ENCODE peak calls at places on chromosomes 16 and 17, in nine cellular contexts. E is body of pancreas, S is IMR-90, P is choroid plexus epithelial cell, D is dorsolateral prefrontal cortex, U is RWPE1, Q is transverse colon, B is cardiac muscle cell, K is right atrium auricular region. N is an unnamed sample.
A peak's percentile ranks its signal among the peaks of the same experiment; 100 is the strongest.

GRCh38 chr17:76973040-76973439 is 104.8 kb downstream of the MGAT5B start:
- DNase-seq in S (no peak), Q (no peak), K (no peak), U (no peak), E (no peak), P (no peak), B (no peak), D (no peak), N (no peak)

GRCh38 chr17:73710095-73710592 is 65.9 kb upstream of the SDK2 start:
- DNase-seq in E (peak; percentile 65), P (peak; percentile 72), Q (peak; percentile 79), D (no peak), U (peak; percentile 29), B (peak; percentile 72), K (peak; percentile 63), S (peak; percentile 4), N (peak; percentile 81)

GRCh38 chr16:68257251-68257905 is 6.9 kb upstream of the SLC7A6 start:
- DNase-seq in S (peak; percentile 20), B (no peak), K (no peak), Q (peak; percentile 63), E (no peak), P (no peak), U (no peak), D (no peak), N (peak; percentile 83)

GRCh38 chr16:21666772-21667171 is 3.0 kb downstream of the OTOA start:
- DNase-seq in B (no peak), S (no peak), P (no peak), U (no peak), Q (no peak), D (no peak), E (no peak), K (no peak), N (no peak)

GRCh38 chr16:57920215-57920890 is 50.6 kb downstream of the CNGB1 start:
- DNase-seq in D (no peak), U (peak; percentile 37), B (no peak), S (no peak), E (no peak), K (no peak), Q (no peak), P (no peak), N (no peak)

GRCh38 chr17:36204724-36205500 is 6.0 kb upstream of the CCL4L2 start:
- DNase-seq in B (no peak), D (no peak), E (no peak), S (no peak), K (no peak), U (no peak), P (no peak), Q (no peak), N (no peak)

GRCh38 chr16:57797526-57798266 is 4.6 kb downstream of the KIFC3 start:
- DNase-seq in D (no peak), S (no peak), U (peak; percentile 70), E (peak; percentile 91), P (no peak), B (no peak), Q (no peak), K (no peak), N (no peak)

GRCh38 chr16:12145918-12146317 is 169.4 kb downstream of the SNX29 start:
- DNase-seq in S (peak; percentile 59), P (peak; percentile 39), D (no peak), E (no peak), B (peak; percentile 54), Q (no peak), U (no peak), K (no peak), N (no peak)

GRCh38 chr16:26214694-26215093 is 522.9 kb downstream of the HS3ST4 start:
- DNase-seq in U (no peak), E (no peak), B (no peak), D (no peak), P (no peak), Q (no peak), S (no peak), K (no peak), N (no peak)

GRCh38 chr17:28087743-28088142 is 45.3 kb downstream of the NLK start:
- DNase-seq in Q (no peak), K (no peak), P (no peak), B (no peak), D (no peak), S (no peak), E (no peak), U (no peak), N (no peak)

GRCh38 chr17:76726766-76727718 is at the start of gene METTL23:
- DNase-seq in Q (peak; percentile 90), E (peak; percentile 89), B (peak; percentile 83), S (peak; percentile 77), P (peak; percentile 76), K (peak; percentile 86), U (peak; percentile 80), D (peak; percentile 87), N (peak; percentile 86)

GRCh38 chr17:70378005-70378404 is 208.7 kb downstream of the KCNJ2 start:
- DNase-seq in S (no peak), Q (no peak), E (no peak), B (no peak), D (no peak), U (no peak), P (no peak), K (no peak), N (no peak)

GRCh38 chr17:17603178-17603894 is 11.8 kb upstream of the PEMT start:
- DNase-seq in S (no peak), D (no peak), P (no peak), B (no peak), U (no peak), K (no peak), Q (no peak), E (no peak), N (no peak)

GRCh38 chr16:81716478-81717210 is 62.4 kb upstream of the PLCG2 start:
- DNase-seq in S (no peak), P (no peak), Q (no peak), U (no peak), K (no peak), E (no peak), B (no peak), D (no peak), N (no peak)

GRCh38 chr16:19722981-19723380 is 4.9 kb downstream of the IQCK start:
- DNase-seq in Q (no peak), K (no peak), U (no peak), P (no peak), B (no peak), E (no peak), S (no peak), D (no peak), N (no peak)

GRCh38 chr17:80773243-80773991 is 218.2 kb upstream of the CHMP6 start:
- DNase-seq in B (no peak), E (no peak), K (no peak), Q (peak; percentile 58), D (peak; percentile 56), S (peak; percentile 80), U (no peak), P (no peak), N (no peak)

GRCh38 chr16:75860654-75861053 is 134.4 kb upstream of the CPHXL start:
- DNase-seq in E (peak; percentile 21), D (peak; percentile 49), S (no peak), P (no peak), K (no peak), U (no peak), B (no peak), Q (no peak), N (no peak)

GRCh38 chr17:83149761-83150251 is 70.4 kb downstream of the METRNL start:
- DNase-seq in D (no peak), K (peak; percentile 57), B (no peak), E (no peak), U (no peak), S (peak; percentile 40), Q (no peak), P (peak; percentile 44), N (no peak)

GRCh38 chr17:35844547-35844946 is 24.1 kb downstream of the HEATR9 start:
- DNase-seq in E (no peak), B (no peak), D (no peak), Q (no peak), K (no peak), P (no peak), U (no peak), S (no peak), N (no peak)

DNA sequence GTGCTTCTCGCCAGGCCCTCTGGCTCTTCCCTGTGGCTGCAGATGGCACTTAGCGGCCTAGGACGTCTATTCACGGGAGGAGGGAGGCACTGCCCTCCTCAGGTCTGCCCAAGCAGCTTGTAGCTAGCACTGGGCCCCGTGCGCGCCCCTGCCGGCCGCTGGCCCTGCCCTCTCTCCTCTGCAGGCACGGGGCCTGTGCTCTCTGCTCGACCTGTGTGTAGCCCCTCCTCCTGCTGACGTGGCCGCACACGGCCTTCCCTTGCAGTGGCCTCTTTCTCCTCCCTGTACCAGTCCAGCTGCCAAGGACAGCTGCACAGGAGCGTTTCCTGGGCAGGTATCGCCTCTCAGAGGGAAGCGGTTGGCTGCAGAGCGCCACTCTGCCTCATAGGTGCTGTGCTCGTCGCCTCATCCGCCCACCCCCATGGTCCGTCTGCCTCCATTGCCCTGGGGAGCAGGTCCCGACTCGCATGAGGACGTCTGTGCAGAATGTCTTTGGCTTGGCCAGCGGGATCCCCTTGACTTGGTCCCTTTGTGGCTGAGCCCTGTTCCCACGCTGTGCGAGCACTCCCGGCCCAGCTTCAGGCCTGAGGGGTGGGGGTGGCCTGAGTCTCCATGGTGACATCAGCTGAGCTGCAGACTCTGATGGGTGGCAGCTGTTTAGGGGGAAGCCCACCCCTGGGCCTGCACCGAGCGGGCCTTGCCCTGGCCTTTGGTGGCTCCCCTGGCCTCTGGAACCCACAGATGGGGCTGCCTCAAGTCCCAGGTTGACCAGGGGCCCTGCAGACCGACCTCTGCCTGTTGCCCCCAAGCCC is 34.6 kb downstream of the TSC2 start:
- DNase-seq in E (peak; percentile 92), Q (peak; percentile 50), P (peak; percentile 36), S (peak; percentile 41), D (no peak), U (peak; percentile 64), K (no peak), B (peak; percentile 45), N (no peak)
- TF ChIP-seq CTCF in E (peak; percentile 17), Q (peak; percentile 36), P (no peak), S (no peak), D (no peak), U (no peak), K (no peak), B (no peak), N (no peak)

GRCh38 chr17:58541249-58541648 is 26.8 kb upstream of the MTMR4 start:
- DNase-seq in U (no peak), D (no peak), Q (no peak), S (no peak), K (no peak), P (peak; percentile 48), E (no peak), B (no peak), N (peak; percentile 49)
- TF ChIP-seq CTCF in U (no peak), D (peak; percentile 60), Q (no peak), S (peak; percentile 13), K (no peak), P (peak; percentile 64), E (no peak), B (peak; percentile 48), N (peak; percentile 21)

DNA sequence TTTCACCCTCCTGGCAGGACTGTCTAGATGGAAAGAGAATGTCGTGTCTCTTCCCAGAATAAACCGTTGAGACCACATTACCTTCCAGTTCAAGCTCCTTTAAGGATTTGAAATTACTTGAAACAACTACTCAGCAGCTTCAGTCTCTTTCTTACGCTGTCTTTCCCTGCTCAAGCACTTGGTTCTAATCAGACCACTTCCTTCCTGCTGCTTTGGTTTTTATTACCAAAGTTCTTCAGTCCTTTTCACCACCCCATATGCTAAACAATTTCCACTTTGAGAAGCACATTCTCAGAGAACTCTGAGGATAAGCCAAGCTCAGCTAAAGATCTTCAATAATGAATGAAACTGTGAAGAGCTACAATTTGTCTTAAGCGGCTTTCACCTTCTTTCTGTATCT is 105.4 kb downstream of the STX8 start:
- DNase-seq in U (no peak), D (no peak), S (no peak), B (peak; percentile 61), P (peak; percentile 55), K (no peak), Q (no peak), E (no peak), N (peak; percentile 40)
- TF ChIP-seq CTCF in U (no peak), D (no peak), S (no peak), B (no peak), P (no peak), K (no peak), Q (no peak), E (no peak), N (no peak)

GRCh38 chr16:52090080-52090479 is 456.9 kb downstream of the TOX3 start:
- DNase-seq in S (peak; percentile 0), P (no peak), Q (no peak), D (no peak), B (no peak), E (no peak), K (no peak), U (peak; percentile 85), N (no peak)
- TF ChIP-seq CTCF in S (no peak), P (no peak), Q (no peak), D (no peak), B (no peak), E (no peak), K (no peak), U (no peak), N (no peak)

N was measured in GM13976.